ENCODE peak calls at places on chromosomes 3 and 15, in eight cellular contexts. G is GM12891, H is thoracic aorta, K is kidney glomerular epithelial cell, N is heart left ventricle, X is HTR-8/SVneo, O is HCT116, F is Right ventricle myocardium superior. A is an unnamed sample.

GRCh38 chr15:45548753-45549520 is 26.4 kb upstream of the SLC30A4 start:
- DNase-seq in X (no peak), N (no peak), H (no peak), G (no peak), F (no peak), O (no peak), K (no peak), A (no peak)

GRCh38 chr3:83523470-83524073 is 1435.2 kb upstream of the CADM2 start:
- DNase-seq in O (no peak), N (no peak), F (no peak), G (no peak), K (peak; percentile 58), X (peak; percentile 21), H (no peak), A (peak; percentile 25)

GRCh38 chr3:134392336-134392983 is 18.2 kb upstream of the AMOTL2 start:
- DNase-seq in X (no peak), K (no peak), F (no peak), O (no peak), G (no peak), N (peak; percentile 45), H (peak; percentile 36), A (no peak)

GRCh38 chr15:55434989-55435825 is 26.9 kb downstream of the PIERCE2 start:
- DNase-seq in F (no peak), G (peak; percentile 21), K (peak; percentile 48), O (peak; percentile 42), N (no peak), H (no peak), X (peak; percentile 42), A (peak; percentile 22)

GRCh38 chr3:48306860-48307530 is 26.5 kb downstream of the SPINK8 start:
- DNase-seq in O (no peak), F (no peak), H (no peak), X (no peak), N (no peak), G (no peak), K (no peak), A (no peak)

GRCh38 chr15:40891810-40892448 is 2.3 kb upstream of the VPS18 start:
- DNase-seq in X (peak; percentile 43), H (no peak), O (peak; percentile 53), K (peak; percentile 63), G (no peak), N (no peak), F (peak; percentile 50), A (no peak)

GRCh38 chr3:48492461-48493202 is 11.3 kb downstream of the SHISA5 start:
- DNase-seq in F (no peak), N (no peak), H (no peak), G (no peak), K (no peak), X (no peak), O (no peak), A (no peak)

GRCh38 chr3:139358857-139359562 is 15.2 kb downstream of the MRPS22 start:
- DNase-seq in X (no peak), G (no peak), K (peak; percentile 6), O (no peak), N (no peak), F (no peak), H (no peak), A (no peak)

GRCh38 chr3:24067483-24067882 is 122.4 kb downstream of the NR1D2 start:
- DNase-seq in N (no peak), K (no peak), G (no peak), H (no peak), F (no peak), O (no peak), X (no peak), A (no peak)

GRCh38 chr3:132690040-132690439 is 29.9 kb downstream of the UBA5 start:
- DNase-seq in N (no peak), G (no peak), F (no peak), O (no peak), H (no peak), K (no peak), X (no peak), A (no peak)

GRCh38 chr15:25054329-25054728 is 99.5 kb downstream of the SNRPN start:
- DNase-seq in N (no peak), G (no peak), K (no peak), H (no peak), X (no peak), O (no peak), F (no peak), A (no peak)

GRCh38 chr3:126834596-126835471 is 130.8 kb downstream of the CHCHD6 start:
- DNase-seq in X (no peak), H (no peak), F (no peak), G (no peak), K (no peak), O (no peak), N (no peak), A (no peak)

GRCh38 chr15:37891754-37892368 is 42.6 kb upstream of the TMCO5A start:
- DNase-seq in F (no peak), H (no peak), K (peak; percentile 75), G (no peak), X (no peak), N (no peak), O (peak; percentile 38), A (no peak)

GRCh38 chr3:132253262-132253878 is 63.8 kb upstream of the ACP3 start:
- DNase-seq in F (no peak), G (peak; percentile 10), O (peak; percentile 56), N (no peak), K (peak; percentile 24), H (no peak), X (peak; percentile 33), A (no peak)

GRCh38 chr3:37785718-37786117 is 76.0 kb upstream of the CTDSPL start:
- DNase-seq in H (no peak), N (no peak), K (no peak), X (no peak), G (no peak), F (no peak), O (no peak), A (no peak)

GRCh38 chr15:63178034-63178433 is 11.4 kb upstream of the RAB8B start:
- DNase-seq in F (no peak), O (no peak), K (no peak), H (no peak), G (no peak), N (no peak), X (no peak), A (no peak)

GRCh38 chr3:48472923-48473616 is 26.5 kb downstream of the ATRIP start:
- DNase-seq in O (peak; percentile 77), K (peak; percentile 89), F (peak; percentile 95), N (peak; percentile 92), H (peak; percentile 74), X (peak; percentile 93), G (peak; percentile 88), A (peak; percentile 52)

GRCh38 chr3:3141939-3142338 is 15.2 kb downstream of the TRNT1 start:
- DNase-seq in N (no peak), G (no peak), F (no peak), K (no peak), X (no peak), H (no peak), O (no peak), A (no peak)

GRCh38 chr15:43958894-43959330 is 132.1 kb downstream of the WDR76 start:
- DNase-seq in X (no peak), K (peak; percentile 95), N (no peak), G (no peak), O (peak; percentile 13), H (no peak), F (no peak), A (peak; percentile 93)

A was measured in epithelial cell of proximal tubule.